ENCODE peak calls at places on chromosomes 4 and X, in four cellular contexts. One of them, this sample, is unnamed.

GRCh38 chr4:186204611-186205144 is 13.3 kb downstream of the CYP4V2 start:
- DNase-seq in NCI-H1092 treated with DMSO at 0.1 percent for 48 hours: no peak
- DNase-seq in testis: peak
- DNase-seq in COR-L47: no peak
- DNase-seq in this sample: no peak

GRCh38 chrX:95585321-95585720 is 1099.3 kb upstream of the DIAPH2 start:
- DNase-seq in NCI-H1092 treated with DMSO at 0.1 percent for 48 hours: no peak
- DNase-seq in COR-L47: no peak
- DNase-seq in testis: no peak
- DNase-seq in this sample: no peak

GRCh38 chr4:2923678-2924173 is 39.5 kb downstream of the NOP14 start:
- DNase-seq in NCI-H1092 treated with DMSO at 0.1 percent for 48 hours: no peak
- DNase-seq in testis: no peak
- DNase-seq in COR-L47: no peak
- DNase-seq in this sample: no peak

GRCh38 chrX:11137543-11138139 is 26.5 kb downstream of the HCCS start:
- DNase-seq in COR-L47: no peak
- DNase-seq in testis: no peak
- DNase-seq in NCI-H1092 treated with DMSO at 0.1 percent for 48 hours: no peak
- DNase-seq in this sample: peak

GRCh38 chrX:11766487-11766886 is 8.4 kb downstream of the MSL3 start:
- DNase-seq in testis: no peak
- DNase-seq in NCI-H1092 treated with DMSO at 0.1 percent for 48 hours: no peak
- DNase-seq in COR-L47: no peak
- DNase-seq in this sample: no peak

GRCh38 chr4:8820178-8821102 is 51.2 kb downstream of the HMX1 start:
- DNase-seq in NCI-H1092 treated with DMSO at 0.1 percent for 48 hours: no peak
- DNase-seq in testis: peak
- DNase-seq in COR-L47: no peak
- DNase-seq in this sample: no peak

GRCh38 chrX:35340451-35340850 is 397.9 kb downstream of the FAM47B start:
- DNase-seq in COR-L47: no peak
- DNase-seq in testis: no peak
- DNase-seq in NCI-H1092 treated with DMSO at 0.1 percent for 48 hours: no peak
- DNase-seq in this sample: no peak

GRCh38 chr4:156294577-156294976 is 340.9 kb upstream of the CTSO start:
- DNase-seq in NCI-H1092 treated with DMSO at 0.1 percent for 48 hours: peak
- DNase-seq in COR-L47: peak
- DNase-seq in testis: no peak
- DNase-seq in this sample: peak

GRCh38 chrX:39174761-39175417 is 373.6 kb downstream of the MID1IP1 start:
- DNase-seq in COR-L47: peak
- DNase-seq in testis: no peak
- DNase-seq in NCI-H1092 treated with DMSO at 0.1 percent for 48 hours: peak
- DNase-seq in this sample: no peak

GRCh38 chr4:5019274-5019673 is at the start of gene CYTL1:
- DNase-seq in NCI-H1092 treated with DMSO at 0.1 percent for 48 hours: peak
- DNase-seq in COR-L47: no peak
- DNase-seq in testis: no peak
- DNase-seq in this sample: no peak

GRCh38 chr4:86556791-86557415 is 37.2 kb upstream of the PTPN13 start:
- DNase-seq in COR-L47: no peak
- DNase-seq in testis: no peak
- DNase-seq in NCI-H1092 treated with DMSO at 0.1 percent for 48 hours: no peak
- DNase-seq in this sample: no peak

GRCh38 chr4:80361329-80361900 is 25.9 kb downstream of the CFAP299 start:
- DNase-seq in NCI-H1092 treated with DMSO at 0.1 percent for 48 hours: peak
- DNase-seq in testis: no peak
- DNase-seq in COR-L47: peak
- DNase-seq in this sample: peak

GRCh38 chrX:53071604-53072417 is 10.4 kb upstream of the TSPYL2 start:
- DNase-seq in NCI-H1092 treated with DMSO at 0.1 percent for 48 hours: peak
- DNase-seq in COR-L47: peak
- DNase-seq in testis: peak
- DNase-seq in this sample: peak

GRCh38 chrX:85111347-85111746 is 107.7 kb downstream of the APOOL start:
- DNase-seq in NCI-H1092 treated with DMSO at 0.1 percent for 48 hours: peak
- DNase-seq in testis: peak
- DNase-seq in COR-L47: no peak
- DNase-seq in this sample: no peak

This sample was measured in HCT116.